ENCODE peak calls at places on chromosomes 12 and 14, in four cellular contexts. C is upper lobe of right lung, E is pancreas, B is IMR-90. W is an unnamed sample. For H3K4me1, the result is how much of the 10 kb centered on the place peaks cover.

GRCh38 chr14:90510208-90510607 is 113.4 kb downstream of the CALM1 start:
- DNase-seq in C (no peak), B (no peak), E (no peak), W (no peak)

GRCh38 chr14:38958589-38958988 is 144.4 kb downstream of the SEC23A start:
- DNase-seq in B (no peak), E (no peak), C (no peak), W (no peak)

GRCh38 chr12:1502441-1502785 is 92.0 kb downstream of the FBXL14 start:
- DNase-seq in C (no peak), E (no peak), B (peak), W (no peak)

GRCh38 chr12:87981495-87981894 is 47.7 kb downstream of the C12orf50 start:
- DNase-seq in C (no peak), E (no peak), B (peak), W (no peak)

GRCh38 chr12:66352197-66352596 is 49.9 kb downstream of the HELB start:
- DNase-seq in B (peak), E (no peak), C (no peak), W (no peak)

GRCh38 chr14:23631702-23632460 is 4.3 kb upstream of the DHRS2 start:
- DNase-seq in C (peak), E (peak), B (peak), W (peak)

GRCh38 chr12:63862187-63863107 is 17.9 kb downstream of the SRGAP1 start:
- DNase-seq in B (no peak), C (no peak), E (no peak), W (peak)

GRCh38 chr14:61489932-61490331 is 168.6 kb downstream of the PRKCH start:
- DNase-seq in E (no peak), C (no peak), B (no peak), W (no peak)

GRCh38 chr12:67826148-67826547 is 163.1 kb upstream of the IFNG-AS1 start:
- DNase-seq in C (no peak), E (no peak), B (peak), W (no peak)

GRCh38 chr12:111445311-111446043 is 39.8 kb downstream of the SH2B3 start:
- DNase-seq in E (no peak), B (no peak), C (peak), W (no peak)

GRCh38 chr12:49644620-49644994 is 21.2 kb downstream of the PRPF40B start:
- DNase-seq in B (peak), C (peak), E (peak), W (peak)

GRCh38 chr14:45065540-45065939 is 18.4 kb upstream of the PRPF39 start:
- DNase-seq in B (peak), C (no peak), E (no peak), W (no peak)

GRCh38 chr12:109385339-109386078 is 37.8 kb downstream of the MYO1H start:
- DNase-seq in C (no peak), E (no peak), B (peak), W (peak)

GRCh38 chr14:64801800-64802199 is 77.9 kb downstream of the SPTB start:
- DNase-seq in E (no peak), C (no peak), B (peak), W (peak)

GRCh38 chr12:51822261-51822616 is 26.3 kb downstream of the FIGNL2 start:
- DNase-seq in C (no peak), E (no peak), B (no peak), W (no peak)

GRCh38 chr12:68623984-68624383 is 13.3 kb downstream of the RAP1B start:
- DNase-seq in B (peak), E (no peak), C (no peak), W (peak)

GRCh38 chr12:47763481-47764344 is 5.0 kb upstream of the RAPGEF3 start:
- DNase-seq in C (no peak), B (no peak), E (no peak), W (no peak)

GRCh38 chr12:130018614-130019013 is 114.8 kb upstream of the TMEM132D start:
- DNase-seq in E (no peak), B (no peak), C (no peak), W (no peak)

GRCh38 chr14:35242599-35243311 is 49.4 kb upstream of the PSMA6 start:
- DNase-seq in C (no peak), E (no peak), B (no peak), W (no peak)

GRCh38 chr14:61493239-61493638 is 171.9 kb downstream of the PRKCH start:
- DNase-seq in E (no peak), C (no peak), B (peak), W (peak)

GRCh38 chr14:90522585-90523191 is 125.9 kb downstream of the CALM1 start:
- DNase-seq in E (no peak), B (no peak), C (no peak), W (peak)

GRCh38 chr14:103281496-103282231 is 52.4 kb upstream of the EIF5 start:
- DNase-seq in C (no peak), B (peak), E (no peak), W (peak)

GRCh38 chr12:70317781-70318180 is 48.3 kb upstream of the KCNMB4 start:
- DNase-seq in E (no peak), B (no peak), C (no peak), W (no peak)

GRCh38 chr14:22168092-22168955 is 420.7 kb downstream of the DAD1 start:
- DNase-seq in B (peak), E (no peak), C (no peak), W (no peak)

GRCh38 chr14:71693373-71693772 is 238.9 kb upstream of the RGS6 start:
- DNase-seq in C (no peak), B (peak), E (no peak), W (no peak)

GRCh38 chr12:79006306-79006705 is 141.7 kb downstream of the SYT1 start:
- DNase-seq in E (no peak), C (no peak), B (peak), W (no peak)

GRCh38 chr14:96671218-96671617 is 126.0 kb upstream of the VRK1 start:
- DNase-seq in E (no peak), C (no peak), B (no peak), W (no peak)

GRCh38 chr14:68089146-68089715 is 269.7 kb downstream of the RAD51B start:
- DNase-seq in B (peak), C (no peak), E (no peak), W (no peak)

GRCh38 chr14:55426881-55427280 is 13.5 kb downstream of the TBPL2 start:
- DNase-seq in C (no peak), B (no peak), E (no peak), W (no peak)

GRCh38 chr12:129563266-129563665 is 340.6 kb downstream of the TMEM132D start:
- DNase-seq in E (no peak), C (no peak), B (no peak), W (no peak)

GRCh38 chr14:95273041-95273978 is 46.4 kb downstream of the CLMN start:
- DNase-seq in C (no peak), B (no peak), E (no peak), W (no peak)

GRCh38 chr12:45966486-45966885 is 23.9 kb downstream of the SCAF11 start:
- DNase-seq in B (peak), E (no peak), C (no peak), W (peak)

GRCh38 chr14:101202627-101203404 is 299.3 kb upstream of the RTL1 start:
- DNase-seq in B (no peak), C (peak), E (no peak), W (peak)

GRCh38 chr12:14442221-14442881 is 76.9 kb downstream of the ATF7IP start:
- DNase-seq in C (no peak), B (no peak), E (no peak), W (no peak)

GRCh38 chr14:73709904-73710469 is 4.2 kb downstream of the PNMA1 start:
- DNase-seq in E (no peak), B (no peak), C (no peak), W (no peak)

GRCh38 chr12:127998936-127999467 is 268.0 kb upstream of the TMEM132C start:
- DNase-seq in C (no peak), E (no peak), B (no peak), W (no peak)

GRCh38 chr14:83923836-83924235 is 1606.1 kb upstream of the FLRT2 start:
- DNase-seq in C (no peak), E (no peak), B (no peak), W (no peak)
- H3K27ac ChIP-seq in C (no peak), E (no peak), B (no peak), W (no peak)

GRCh38 chr12:2893007-2893406 is 2.3 kb downstream of the TULP3 start:
- DNase-seq in B (peak), C (no peak), E (no peak), W (peak)

GRCh38 chr12:2891240-2892053 is 756 bp downstream of the TULP3 start:
- DNase-seq in C (peak), E (no peak), B (peak), W (no peak)

GRCh38 chr12:2890001-2890387 is 697 bp upstream of the TULP3 start:
- DNase-seq in E (no peak), B (no peak), C (no peak), W (no peak)

GRCh38 chr12:2890388-2891239 is at the start of gene TULP3:
- DNase-seq in B (peak), E (peak), C (peak), W (peak)

DNA sequence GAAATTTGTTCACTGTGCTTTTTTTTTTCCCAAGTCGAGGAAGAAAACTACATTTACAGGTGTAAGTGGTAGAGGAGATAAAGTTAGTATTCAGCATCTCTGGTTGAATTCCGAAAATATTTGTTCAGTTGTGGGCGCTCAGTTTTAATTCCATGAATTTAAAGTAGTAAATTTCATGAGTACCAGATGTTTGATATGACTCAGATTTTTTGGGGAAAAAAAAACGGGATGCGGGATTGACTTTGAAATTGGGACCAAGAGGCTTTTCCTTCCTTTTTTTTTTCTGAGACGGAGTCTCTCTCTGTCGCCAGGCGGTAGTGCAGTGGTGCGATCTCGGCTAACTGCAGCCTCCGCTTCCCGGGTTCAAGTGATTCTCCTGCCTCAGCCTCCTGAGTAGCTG is 1.6 kb downstream of the TULP3 start:
- DNase-seq in E (no peak), C (no peak), B (no peak), W (no peak)
- H3K4me3 ChIP-seq in E (no peak), C (no peak), B (no peak), W (no peak)

GRCh38 chr14:99605299-99605961 is 1.4 kb upstream of the CCDC85C start:
- DNase-seq in C (peak), B (peak), E (peak), W (peak)

GRCh38 chr14:99603471-99603933 is 505 bp downstream of the CCDC85C start:
- DNase-seq in B (peak), C (peak), E (peak), W (peak)

GRCh38 chr14:99603965-99604765 is at the start of gene CCDC85C:
- DNase-seq in C (peak), B (peak), E (peak), W (peak)

GRCh38 chr14:99606359-99606758 is 2.4 kb upstream of the CCDC85C start:
- DNase-seq in B (no peak), C (no peak), E (no peak), W (no peak)

DNA sequence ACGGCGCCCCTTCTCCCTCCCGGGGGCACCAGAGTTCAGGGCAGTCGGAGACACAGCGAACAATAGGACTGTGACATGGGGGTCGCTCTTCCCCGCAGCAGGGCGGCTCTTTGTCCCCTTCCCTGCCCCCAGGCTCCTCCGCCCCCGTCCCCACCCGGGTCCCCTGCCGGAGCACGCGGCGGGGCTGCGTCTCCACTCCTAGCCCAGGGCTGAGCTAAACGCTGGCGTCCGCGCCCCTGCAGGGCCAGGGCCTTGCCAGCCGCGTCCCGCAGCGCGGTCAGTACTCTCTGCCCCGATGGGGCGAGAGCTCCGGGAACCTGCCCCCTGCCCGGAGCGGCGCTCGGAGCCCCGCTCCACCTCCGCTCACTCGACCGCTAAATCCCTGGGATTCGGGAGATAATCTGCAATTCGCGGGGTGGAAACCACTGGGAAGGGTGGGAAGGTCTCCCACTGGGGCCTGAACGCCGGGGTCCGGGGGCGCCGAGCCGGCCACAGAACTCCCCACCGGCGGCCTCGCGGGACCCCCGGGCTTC is 825 bp upstream of the CCDC85C start:
- DNase-seq in C (peak), B (peak), E (peak), W (no peak)
- H3K4me1 ChIP-seq in C (under half), B (under half), E (under half), W (under half)

GRCh38 chr12:121533391-121534090 is 47.3 kb downstream of the KDM2B start:
- DNase-seq in E (no peak), C (peak), B (no peak), W (no peak)

GRCh38 chr12:121536058-121536928 is 44.5 kb downstream of the KDM2B start:
- DNase-seq in C (peak), B (peak), E (peak), W (no peak)

GRCh38 chr12:121534495-121535148 is 46.2 kb downstream of the KDM2B start:
- DNase-seq in C (no peak), B (no peak), E (no peak), W (no peak)

GRCh38 chr12:121536929-121537813 is 43.7 kb downstream of the KDM2B start:
- DNase-seq in C (peak), B (peak), E (peak), W (peak)

DNA sequence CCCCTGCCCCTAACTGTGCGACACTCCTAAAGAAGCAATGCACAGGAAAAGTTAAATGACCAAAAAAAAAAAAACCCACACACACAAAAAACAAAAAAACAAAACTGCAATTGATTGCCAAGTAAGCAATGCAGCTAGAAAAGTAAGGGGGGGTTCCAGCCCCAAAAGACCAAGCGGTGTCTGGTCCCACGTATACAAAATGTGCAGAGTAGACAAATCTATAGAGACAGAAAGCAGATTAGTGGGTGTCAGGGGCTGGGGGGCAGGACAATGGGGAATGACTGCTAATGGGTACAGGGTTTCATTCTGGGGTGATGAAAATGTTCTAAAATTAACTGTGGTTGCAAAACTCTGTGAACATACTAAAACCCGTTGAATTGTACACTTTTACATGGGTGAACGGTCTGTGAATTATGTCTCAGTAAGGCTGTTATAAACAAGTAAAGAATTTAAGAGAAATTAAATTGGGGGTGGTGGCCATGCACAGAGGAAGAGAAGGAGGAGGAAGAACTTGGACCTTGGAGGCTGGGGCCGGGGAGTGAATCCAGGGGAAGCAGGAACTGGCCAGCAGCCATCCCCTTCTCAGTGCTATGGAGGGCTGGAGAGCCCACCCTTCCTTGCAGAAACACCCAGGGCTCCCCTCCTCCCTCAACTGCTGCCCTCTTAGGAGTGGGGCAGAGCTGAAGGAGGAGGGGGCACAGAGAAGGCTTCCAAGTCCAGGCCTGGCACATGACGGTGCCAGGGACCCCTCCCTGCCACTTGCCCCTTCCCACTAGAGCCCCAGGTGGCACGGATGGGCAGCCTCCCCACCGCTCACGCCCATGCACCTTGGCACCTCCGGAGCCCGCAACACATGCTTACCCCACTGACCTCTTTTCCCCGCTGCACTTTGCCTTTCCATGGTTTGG is 45.4 kb downstream of the KDM2B start:
- DNase-seq in E (no peak), C (no peak), B (no peak), W (no peak)
- H3K27ac ChIP-seq in E (no peak), C (peak), B (no peak), W (no peak)

W was measured in SJSA1.